ENCODE peak calls at places on chromosomes 5 and 9, in seven cellular contexts. A is AG10803, J is fibroblast of lung, C is spleen, X is left ventricle myocardium inferior, E is lung, B is WTC11. U is an unnamed sample.

GRCh38 chr9:96556701-96557461 is 62.8 kb downstream of the CDC14B start:
- DNase-seq in A (peak; percentile 73), J (no peak), C (no peak), X (peak; percentile 19), E (no peak), B (no peak), U (no peak)

GRCh38 chr5:157222506-157223230 is 42.0 kb downstream of the ITK start:
- DNase-seq in A (peak; percentile 83), J (peak; percentile 76), C (no peak), X (no peak), E (no peak), B (no peak), U (peak; percentile 88)

GRCh38 chr5:124634820-124635323 is 111.6 kb downstream of the ZNF608 start:
- DNase-seq in A (peak; percentile 35), J (peak; percentile 70), C (no peak), X (no peak), E (no peak), B (no peak), U (no peak)

GRCh38 chr5:130350131-130350530 is 445.9 kb downstream of the CHSY3 start:
- DNase-seq in A (no peak), J (peak; percentile 19), C (no peak), X (no peak), E (no peak), B (no peak), U (no peak)

GRCh38 chr9:69279730-69280127 is 45.3 kb upstream of the ENTREP1 start:
- DNase-seq in A (no peak), J (no peak), C (no peak), X (no peak), E (no peak), B (no peak), U (no peak)

GRCh38 chr5:134103998-134104612 is 10.4 kb upstream of the TCF7 start:
- DNase-seq in A (no peak), J (no peak), C (no peak), X (no peak), E (no peak), B (no peak), U (peak; percentile 68)

GRCh38 chr5:124584991-124585715 is 161.3 kb downstream of the ZNF608 start:
- DNase-seq in A (no peak), J (no peak), C (no peak), X (no peak), E (no peak), B (no peak), U (peak; percentile 51)

GRCh38 chr9:130382086-130382485 is 62.7 kb upstream of the ASS1 start:
- DNase-seq in A (no peak), J (no peak), C (no peak), X (no peak), E (no peak), B (peak; percentile 45), U (no peak)

GRCh38 chr5:41083306-41083705 is 12.2 kb upstream of the MROH2B start:
- DNase-seq in A (no peak), J (peak; percentile 7), C (no peak), X (no peak), E (no peak), B (no peak), U (no peak)

DNA sequence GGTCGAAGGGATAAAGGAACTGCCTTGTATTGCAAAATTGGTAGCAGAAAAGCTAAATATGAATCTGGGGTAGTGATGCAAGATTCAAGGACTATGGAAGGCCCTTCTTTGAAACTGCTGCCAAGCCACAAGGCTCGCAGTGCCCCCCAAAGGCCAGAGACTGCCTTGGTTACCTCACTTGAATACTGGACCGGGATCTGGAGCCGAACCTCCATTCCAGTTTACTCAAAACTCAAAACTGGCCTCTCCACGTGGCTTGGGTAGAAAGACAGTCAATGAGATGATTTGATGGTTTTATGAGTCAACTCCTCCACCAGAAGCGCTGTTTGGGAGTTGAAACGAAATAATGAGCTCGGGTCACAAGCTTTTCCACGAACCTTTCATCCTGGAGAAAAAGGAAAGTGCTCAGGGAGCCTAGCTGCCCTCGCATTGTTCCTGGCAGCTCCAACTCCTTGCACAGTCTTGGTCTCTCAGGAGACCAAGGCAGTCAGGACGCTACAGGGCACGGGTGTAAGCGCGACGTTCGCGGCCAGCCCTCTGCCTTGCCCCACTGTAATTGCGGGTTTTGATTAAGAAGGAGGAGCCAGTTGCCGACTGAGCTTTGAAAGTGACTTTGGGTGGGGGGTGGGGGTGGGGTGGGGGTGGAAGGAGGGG is 2.8 kb downstream of the ST8SIA4 start:
- DNase-seq in A (no peak), J (peak; percentile 51), C (peak; percentile 88), X (peak; percentile 26), E (peak; percentile 33), B (peak; percentile 33), U (peak; percentile 78)
- TF ChIP-seq CTCF in A (no peak), J (no peak), C (peak; percentile 46), X (peak; percentile 49), E (no peak), B (no peak), U (peak; percentile 18)

GRCh38 chr5:140637722-140638473 is 1.4 kb upstream of the TMCO6 start:
- DNase-seq in A (no peak), J (no peak), C (no peak), X (no peak), E (no peak), B (no peak), U (no peak)

GRCh38 chr5:140632366-140633080 is 452 bp downstream of the CD14 start:
- DNase-seq in A (peak; percentile 33), J (peak; percentile 65), C (peak; percentile 92), X (peak; percentile 52), E (peak; percentile 61), B (no peak), U (peak; percentile 68)

GRCh38 chr5:140634103-140634502 is 1.1 kb upstream of the CD14 start:
- DNase-seq in A (no peak), J (no peak), C (no peak), X (no peak), E (no peak), B (no peak), U (no peak)

GRCh38 chr5:140633081-140633471 is at the start of gene CD14:
- DNase-seq in A (peak; percentile 39), J (no peak), C (peak; percentile 81), X (peak; percentile 44), E (peak; percentile 47), B (no peak), U (no peak)

DNA sequence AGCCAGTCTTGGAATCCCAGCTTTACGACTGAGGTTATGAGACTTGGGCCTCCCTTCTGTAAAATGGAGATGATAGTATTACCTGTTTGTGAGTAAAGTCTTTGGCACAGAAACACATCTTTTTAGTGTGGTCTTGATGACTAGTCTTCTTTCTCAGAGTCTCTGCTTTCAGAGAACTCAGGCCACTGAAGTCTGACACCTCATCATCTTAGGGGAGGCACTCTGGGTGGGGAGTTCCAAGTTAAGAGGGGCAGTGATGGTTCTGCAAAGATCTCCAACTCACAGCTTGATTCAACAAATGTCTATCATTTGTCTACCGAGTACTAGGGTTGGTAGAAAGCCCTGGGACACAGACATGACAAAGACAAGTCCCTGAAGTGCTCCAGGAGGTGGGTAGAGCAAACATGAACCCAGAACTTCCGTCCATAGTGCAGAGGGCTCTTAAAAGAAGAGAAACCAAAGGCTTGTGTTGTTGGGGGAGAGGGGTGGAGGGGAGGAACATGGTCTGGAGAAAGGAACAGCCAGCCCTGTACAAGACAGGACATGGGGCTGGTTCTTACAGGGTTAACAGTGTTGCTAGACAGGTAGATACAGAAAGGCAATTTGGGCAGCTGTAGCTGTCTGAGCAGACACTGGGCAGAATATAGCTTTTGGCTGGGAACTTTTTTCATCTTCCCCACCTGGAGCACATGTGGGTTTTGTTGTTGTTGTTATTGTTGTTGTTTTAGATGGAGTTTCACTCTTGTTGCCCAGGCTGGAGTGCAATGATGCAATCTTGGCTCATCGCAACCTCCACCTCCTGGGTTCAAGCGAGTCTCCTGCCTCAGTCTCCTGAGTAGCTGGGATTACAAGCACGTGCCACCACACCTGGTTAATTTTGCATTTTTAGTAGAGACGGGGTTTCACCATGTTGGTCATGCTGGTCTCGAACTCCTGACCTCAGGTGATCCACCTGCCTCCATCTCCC is 2.6 kb upstream of the CD14 start:
- DNase-seq in A (no peak), J (no peak), C (no peak), X (no peak), E (no peak), B (no peak), U (peak; percentile 30)
- TF ChIP-seq CTCF in A (no peak), J (no peak), C (no peak), X (no peak), E (no peak), B (no peak), U (no peak)

DNA sequence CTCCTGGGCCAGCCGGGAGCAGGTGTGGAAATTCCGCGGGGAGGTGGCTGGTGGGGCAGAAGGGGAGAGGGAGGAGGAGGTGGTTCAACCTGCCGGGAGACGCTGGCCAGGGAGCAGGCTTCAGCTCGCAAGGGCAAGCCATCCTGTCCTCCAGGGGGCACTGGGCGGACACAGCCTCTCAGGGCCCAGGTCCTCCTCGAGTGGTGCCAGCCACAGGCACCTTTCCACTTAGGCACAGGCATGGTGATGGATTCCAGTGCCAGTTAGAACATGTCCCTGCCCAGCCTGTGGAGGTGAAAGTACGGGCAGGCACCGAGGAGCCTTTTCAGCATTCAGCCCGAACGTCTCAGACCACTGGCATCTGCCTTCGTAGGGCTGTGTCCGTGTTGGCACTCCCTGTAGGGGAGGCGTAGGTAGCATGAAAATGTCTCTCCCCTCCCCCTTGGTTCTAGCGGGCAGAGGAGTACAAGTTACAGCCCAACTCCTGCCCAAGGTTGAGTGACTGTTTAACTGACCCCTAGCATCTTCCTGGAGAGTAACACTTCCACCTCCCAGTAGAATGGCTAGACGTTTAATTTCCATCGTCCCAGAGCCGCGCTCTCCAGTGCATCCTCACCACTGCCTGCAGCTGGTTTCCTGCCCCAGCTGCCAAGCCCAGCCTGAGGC is 48.9 kb downstream of the DAB2IP start:
- DNase-seq in A (peak; percentile 53), J (peak; percentile 35), C (peak; percentile 84), X (peak; percentile 72), E (peak; percentile 80), B (peak; percentile 69), U (peak; percentile 37)
- TF ChIP-seq CTCF in A (peak; percentile 72), J (peak; percentile 44), C (peak; percentile 58), X (peak; percentile 63), E (peak; percentile 21), B (no peak), U (no peak)

GRCh38 chr9:134361426-134361825 is 35.2 kb downstream of the RXRA start:
- DNase-seq in A (no peak), J (no peak), C (no peak), X (no peak), E (no peak), B (no peak), U (no peak)

GRCh38 chr9:134360897-134361296 is 34.6 kb downstream of the RXRA start:
- DNase-seq in A (peak; percentile 47), J (peak; percentile 61), C (no peak), X (peak; percentile 61), E (no peak), B (no peak), U (no peak)

GRCh38 chr9:134358968-134359319 is 32.7 kb downstream of the RXRA start:
- DNase-seq in A (no peak), J (no peak), C (no peak), X (no peak), E (no peak), B (no peak), U (no peak)

GRCh38 chr9:134359493-134360179 is 33.4 kb downstream of the RXRA start:
- DNase-seq in A (no peak), J (no peak), C (no peak), X (no peak), E (no peak), B (no peak), U (no peak)

DNA sequence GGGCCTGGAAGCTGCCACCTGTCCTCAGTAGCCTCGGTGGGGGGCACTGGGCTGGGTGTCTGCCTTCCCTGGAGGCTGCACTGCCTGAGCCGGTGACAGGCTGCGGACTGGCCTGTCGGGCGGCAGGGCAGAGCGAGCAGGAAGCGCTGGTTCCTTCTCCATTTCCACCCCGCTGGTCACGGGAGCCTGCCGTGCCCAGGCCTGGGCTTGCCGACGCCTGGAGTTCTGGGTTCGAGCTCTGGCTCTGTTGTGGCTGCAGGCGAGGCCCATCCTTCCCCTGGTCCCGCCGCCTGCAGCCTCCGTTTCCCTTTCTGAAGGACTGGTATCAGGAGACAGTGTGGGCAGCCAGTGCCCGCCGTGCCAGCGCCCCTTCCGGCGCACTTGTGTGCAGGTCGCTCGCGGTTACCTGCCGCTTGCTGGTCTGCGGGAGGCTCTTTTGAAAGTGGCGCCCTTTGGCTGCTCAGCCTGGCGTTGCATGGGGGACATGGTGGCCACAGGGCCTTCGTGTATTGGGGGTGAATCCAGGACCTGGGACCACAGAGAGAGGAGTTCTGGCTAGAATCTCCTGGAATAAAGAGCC is 34.0 kb downstream of the RXRA start:
- DNase-seq in A (no peak), J (no peak), C (peak; percentile 89), X (no peak), E (no peak), B (no peak), U (no peak)
- TF ChIP-seq CTCF in A (no peak), J (no peak), C (no peak), X (no peak), E (no peak), B (no peak), U (no peak)

U was measured in activated CD8-positive, alpha-beta T cell treated with anti-CD3 and anti-CD28 coated beads for 36 hours.